ENCODE peak calls at places on chromosomes 5 and 9, in ten cellular contexts. U is 8988T; R is iPS-NIHi11; V is EL; W is coronary artery; C is stimulated activated CD4-positive, alpha-beta T cell treated with anti-CD3 and anti-CD28 coated beads, Interleukin-1b, Interleukin-23, amount 100 ng/mL, for 24 hours; E is upper lobe of left lung; X is left cardiac atrium; Q is LHCN-M2; M is SIG-M5. O is an unnamed sample.

GRCh38 chr5:131382407-131383395 is 118.8 kb downstream of the CDC42SE2 start:
- DNase-seq in Q (peak), U (peak), M (peak), X (no peak), C (no peak), V (peak), R (peak), W (no peak), E (peak), O (peak)

GRCh38 chr9:89113851-89114250 is 64.8 kb downstream of the SHC3 start:
- DNase-seq in U (no peak), V (no peak), X (no peak), Q (no peak), C (no peak), W (no peak), M (no peak), R (no peak), E (no peak), O (no peak)

GRCh38 chr5:128455861-128456361 is 82.1 kb downstream of the FBN2 start:
- DNase-seq in W (no peak), R (no peak), E (no peak), Q (peak), M (no peak), C (no peak), V (no peak), X (no peak), U (no peak), O (peak)

GRCh38 chr9:131657031-131657377 is 82.9 kb downstream of the RAPGEF1 start:
- DNase-seq in X (no peak), E (no peak), Q (no peak), V (no peak), M (no peak), R (no peak), C (no peak), W (no peak), U (no peak), O (no peak)

GRCh38 chr9:16830806-16831205 is 39.7 kb downstream of the BNC2 start:
- DNase-seq in V (no peak), R (no peak), M (no peak), E (no peak), C (no peak), X (no peak), Q (peak), U (no peak), W (no peak), O (peak)

GRCh38 chr5:132422720-132423442 is 53.4 kb downstream of the SLC22A5 start:
- DNase-seq in C (no peak), W (no peak), V (peak), R (no peak), M (peak), Q (no peak), X (peak), U (no peak), E (peak), O (peak)

GRCh38 chr9:130041648-130042405 is 1.2 kb downstream of the FNBP1 start:
- DNase-seq in X (peak), V (peak), C (no peak), R (peak), Q (peak), M (no peak), W (peak), U (peak), E (no peak), O (peak)

GRCh38 chr5:132016721-132017250 is 5.3 kb upstream of the ACSL6 start:
- DNase-seq in Q (no peak), R (no peak), U (no peak), X (no peak), W (no peak), C (no peak), M (no peak), E (no peak), V (no peak), O (no peak)

O was measured in left kidney.